ENCODE peak calls at places on chromosomes 2 and 18, in six cellular contexts. A is tibial artery, I is nephron progenitor cell, X is NB4, C is upper lobe of left lung, H is AG09309. B is an unnamed sample.

GRCh38 chr2:217225596-217225995 is 365.7 kb upstream of the TNP1 start:
- DNase-seq in C (no peak), X (no peak), A (no peak), H (no peak), I (no peak), B (no peak)

GRCh38 chr2:7109558-7109935 is 192.3 kb downstream of the RNF144A start:
- DNase-seq in A (no peak), X (no peak), I (no peak), C (peak), H (no peak), B (no peak)

GRCh38 chr18:74540689-74541421 is 6.6 kb downstream of the CNDP1 start:
- DNase-seq in I (no peak), A (no peak), X (no peak), H (no peak), C (no peak), B (no peak)

GRCh38 chr2:69490486-69490885 is 53.3 kb upstream of the NFU1 start:
- DNase-seq in I (no peak), C (no peak), X (no peak), H (no peak), A (no peak), B (no peak)

GRCh38 chr2:159108178-159108893 is 139.9 kb downstream of the TANC1 start:
- DNase-seq in X (no peak), C (no peak), I (no peak), A (no peak), H (no peak), B (peak)

GRCh38 chr2:109433486-109433885 is 180.3 kb downstream of the SEPTIN10 start:
- DNase-seq in I (no peak), C (no peak), H (no peak), X (no peak), A (no peak), B (no peak)

GRCh38 chr2:138294451-138294850 is 207.1 kb upstream of the SPOPL start:
- DNase-seq in C (no peak), H (no peak), I (no peak), X (no peak), A (no peak), B (no peak)

GRCh38 chr2:239075918-239076727 is 228.2 kb downstream of the TWIST2 start:
- DNase-seq in A (peak), I (no peak), X (no peak), C (peak), H (no peak), B (no peak)

GRCh38 chr2:147223553-147223952 is 621.3 kb upstream of the ACVR2A start:
- DNase-seq in C (no peak), H (no peak), I (no peak), A (no peak), X (no peak), B (no peak)

GRCh38 chr2:225100856-225101294 is 58.6 kb upstream of the DOCK10 start:
- DNase-seq in H (peak), A (no peak), C (no peak), I (no peak), X (no peak), B (no peak)

GRCh38 chr18:8397034-8397433 is 212.2 kb upstream of the RAB12 start:
- DNase-seq in C (no peak), X (no peak), A (no peak), I (no peak), H (no peak), B (no peak)

GRCh38 chr2:177610813-177611212 is 218.2 kb downstream of the AGPS start:
- DNase-seq in C (no peak), X (no peak), H (no peak), I (no peak), A (no peak), B (no peak)

GRCh38 chr2:118609138-118609537 is 238.3 kb downstream of the EN1 start:
- DNase-seq in A (no peak), H (no peak), C (no peak), I (no peak), X (no peak), B (no peak)

GRCh38 chr2:41914936-41915335 is 132.9 kb upstream of the PKDCC start:
- DNase-seq in H (no peak), A (no peak), X (no peak), C (no peak), I (no peak), B (no peak)

GRCh38 chr2:29749041-29749440 is 172.3 kb downstream of the ALK start:
- DNase-seq in A (no peak), C (no peak), I (no peak), H (no peak), X (no peak), B (no peak)

GRCh38 chr2:231716641-231717280 is 8.4 kb downstream of the PTMA start:
- DNase-seq in A (no peak), C (no peak), I (no peak), X (no peak), H (no peak), B (no peak)

GRCh38 chr2:237733677-237734300 is 64.8 kb upstream of the RBM44 start:
- DNase-seq in H (no peak), C (peak), X (no peak), A (no peak), I (no peak), B (no peak)

GRCh38 chr2:23940262-23940975 is at the start of gene UBXN2A:
- DNase-seq in A (peak), I (peak), H (no peak), C (peak), X (peak), B (peak)

GRCh38 chr18:58624011-58624410 is 4.9 kb downstream of the ALPK2 start:
- DNase-seq in H (peak), I (no peak), X (no peak), C (no peak), A (no peak), B (no peak)

GRCh38 chr2:203583696-203584095 is 48.6 kb upstream of the RAPH1 start:
- DNase-seq in H (no peak), X (no peak), A (no peak), C (no peak), I (no peak), B (no peak)

GRCh38 chr2:136005462-136006205 is 20.2 kb upstream of the DARS1 start:
- DNase-seq in A (no peak), H (no peak), I (no peak), X (no peak), C (no peak), B (no peak)

GRCh38 chr2:213101686-213102460 is 49.5 kb downstream of the IKZF2 start:
- DNase-seq in A (no peak), H (no peak), I (no peak), X (no peak), C (no peak), B (no peak)

GRCh38 chr2:180644709-180645108 is 335.7 kb upstream of the UBE2E3 start:
- DNase-seq in H (peak), X (no peak), C (no peak), I (no peak), A (no peak), B (no peak)

GRCh38 chr2:241099246-241099645 is 2.8 kb downstream of the MTERF4 start:
- DNase-seq in I (no peak), H (no peak), X (no peak), A (no peak), C (no peak), B (no peak)

GRCh38 chr2:119315241-119315925 is 51.3 kb downstream of the C2orf76 start:
- DNase-seq in C (no peak), H (no peak), X (no peak), A (no peak), I (no peak), B (no peak)

GRCh38 chr18:55381277-55381676 is 206.7 kb downstream of the TCF4 start:
- DNase-seq in H (peak), A (no peak), I (no peak), C (no peak), X (no peak), B (no peak)

GRCh38 chr2:167749641-167750040 is 497.8 kb downstream of the STK39 start:
- DNase-seq in I (no peak), H (no peak), A (no peak), C (no peak), X (no peak), B (no peak)

GRCh38 chr2:63066838-63067237 is 16.2 kb downstream of the OTX1 start:
- DNase-seq in H (no peak), A (no peak), C (no peak), I (no peak), X (no peak), B (no peak)

GRCh38 chr2:98460573-98461560 is 16.2 kb downstream of the INPP4A start:
- DNase-seq in A (no peak), H (no peak), X (peak), I (no peak), C (no peak), B (no peak)

GRCh38 chr2:233068762-233069418 is 8.7 kb downstream of the INPP5D start:
- DNase-seq in X (no peak), A (no peak), H (no peak), I (no peak), C (no peak), B (no peak)

GRCh38 chr2:168198476-168199192 is 48.8 kb downstream of the STK39 start:
- DNase-seq in X (no peak), A (no peak), C (no peak), H (peak), I (no peak), B (no peak)

GRCh38 chr2:63093512-63093911 is 42.9 kb downstream of the OTX1 start:
- DNase-seq in A (no peak), C (no peak), X (no peak), I (no peak), H (no peak), B (no peak)

GRCh38 chr2:46020416-46020815 is 276.8 kb upstream of the EPAS1 start:
- DNase-seq in C (no peak), X (no peak), I (no peak), A (no peak), H (no peak), B (no peak)

GRCh38 chr2:237278593-237278992 is 135.4 kb downstream of the COL6A3 start:
- DNase-seq in I (no peak), X (no peak), H (peak), A (peak), C (no peak), B (no peak)

GRCh38 chr18:75036941-75037516 is 171.9 kb downstream of the PTGR3 start:
- DNase-seq in I (no peak), A (no peak), H (no peak), C (no peak), X (no peak), B (no peak)

GRCh38 chr2:120750488-120751210 is 15.0 kb downstream of the GLI2 start:
- DNase-seq in H (no peak), C (peak), A (no peak), X (no peak), I (no peak), B (peak)

GRCh38 chr2:45964226-45964841 is 312.9 kb downstream of the PRKCE start:
- DNase-seq in A (peak), X (no peak), H (peak), C (no peak), I (no peak), B (no peak)

GRCh38 chr2:27191107-27191829 is 20.6 kb upstream of the ATRAID start:
- DNase-seq in C (no peak), A (peak), I (peak), H (no peak), X (peak), B (no peak)
- TF ChIP-seq CTCF in C (peak), A (peak), I (peak), H (peak), X (peak), B (peak)

GRCh38 chr2:85438291-85439110 is 20.0 kb downstream of the SH2D6 start:
- DNase-seq in A (no peak), X (peak), H (no peak), I (no peak), C (peak), B (no peak)
- TF ChIP-seq CTCF in A (no peak), X (no peak), H (no peak), I (no peak), C (no peak), B (no peak)

DNA sequence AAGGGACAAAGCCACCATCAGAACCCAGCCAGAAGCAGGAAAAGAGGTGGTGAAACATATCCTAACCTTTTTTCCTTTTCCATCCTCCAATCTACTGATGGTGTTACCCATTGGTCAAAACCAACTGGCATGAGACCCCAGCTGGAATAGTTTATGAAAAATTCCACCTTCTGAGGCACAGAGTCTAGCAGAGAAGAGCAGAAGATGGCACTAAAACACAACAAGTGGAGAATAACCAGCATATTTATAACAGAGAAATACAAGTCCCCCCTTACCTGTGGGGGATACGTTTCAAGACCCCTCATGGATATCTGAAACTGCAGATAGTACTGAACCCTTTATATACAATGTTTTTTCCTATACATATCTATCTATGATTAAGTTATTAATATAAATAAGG is 4.9 kb upstream of the INPP1 start:
- DNase-seq in A (no peak), I (no peak), X (no peak), C (no peak), H (no peak), B (no peak)
- TF ChIP-seq CTCF in A (no peak), I (no peak), X (no peak), C (no peak), H (no peak), B (no peak)

GRCh38 chr2:226795281-226796011 is 4.2 kb downstream of the IRS1 start:
- DNase-seq in X (no peak), A (peak), H (no peak), C (peak), I (peak), B (no peak)
- TF ChIP-seq CTCF in X (no peak), A (no peak), H (peak), C (no peak), I (no peak), B (no peak)

GRCh38 chr18:79355433-79356335 is 40.0 kb upstream of the NFATC1 start:
- DNase-seq in H (no peak), X (no peak), C (peak), I (no peak), A (no peak), B (no peak)

GRCh38 chr18:79356435-79356834 is 39.3 kb upstream of the NFATC1 start:
- DNase-seq in H (no peak), C (no peak), X (no peak), A (no peak), I (no peak), B (no peak)

GRCh38 chr18:79361766-79362522 is 33.8 kb upstream of the NFATC1 start:
- DNase-seq in C (no peak), H (no peak), I (no peak), A (no peak), X (no peak), B (no peak)

GRCh38 chr18:79365701-79366100 is 30.0 kb upstream of the NFATC1 start:
- DNase-seq in H (no peak), C (no peak), I (no peak), X (no peak), A (no peak), B (no peak)

DNA sequence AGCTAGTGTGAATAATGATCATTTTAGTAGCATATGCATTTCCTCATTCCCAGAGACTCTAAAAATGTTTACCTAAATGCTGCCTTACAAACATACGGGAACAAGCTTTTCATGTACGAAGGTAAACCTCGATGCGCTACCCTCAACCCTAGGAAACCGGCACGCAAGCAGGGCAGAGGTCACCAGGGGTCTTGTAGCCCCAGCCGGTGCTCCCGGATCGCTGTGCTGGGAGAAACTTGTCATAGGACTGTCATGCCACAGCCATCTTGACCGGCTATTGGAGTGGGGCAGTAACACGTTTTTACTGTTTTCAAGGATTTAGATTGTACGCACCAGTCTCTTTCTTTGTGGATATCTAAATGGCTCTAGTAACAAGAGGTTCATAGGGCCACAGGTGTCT is 34.8 kb upstream of the NFATC1 start:
- DNase-seq in X (no peak), C (no peak), I (no peak), H (no peak), A (no peak), B (no peak)
- TF ChIP-seq CTCF in X (no peak), C (no peak), I (no peak), H (no peak), A (no peak), B (no peak)

DNA sequence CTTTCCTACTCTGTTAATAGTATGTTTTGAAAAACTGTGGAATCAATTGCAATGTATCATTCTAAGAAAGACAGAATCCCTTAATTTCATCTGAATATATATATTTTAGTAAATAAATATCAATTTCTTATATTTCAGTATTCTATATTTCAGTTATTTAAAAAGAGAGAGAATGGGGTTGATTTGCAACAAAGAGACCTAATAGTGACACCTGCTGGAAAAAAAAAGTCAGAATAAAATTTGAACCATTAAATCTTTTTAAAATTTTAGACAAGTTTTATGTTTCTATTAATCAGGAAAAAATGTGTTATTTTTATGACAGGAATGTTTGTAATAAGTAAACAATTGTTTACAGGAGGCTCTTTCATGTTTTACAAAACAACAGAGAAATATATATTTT is 20.7 kb upstream of the CCNT2 start:
- DNase-seq in H (no peak), C (no peak), I (no peak), X (peak), A (no peak), B (no peak)
- TF ChIP-seq CTCF in H (peak), C (no peak), I (peak), X (no peak), A (no peak), B (peak)

DNA sequence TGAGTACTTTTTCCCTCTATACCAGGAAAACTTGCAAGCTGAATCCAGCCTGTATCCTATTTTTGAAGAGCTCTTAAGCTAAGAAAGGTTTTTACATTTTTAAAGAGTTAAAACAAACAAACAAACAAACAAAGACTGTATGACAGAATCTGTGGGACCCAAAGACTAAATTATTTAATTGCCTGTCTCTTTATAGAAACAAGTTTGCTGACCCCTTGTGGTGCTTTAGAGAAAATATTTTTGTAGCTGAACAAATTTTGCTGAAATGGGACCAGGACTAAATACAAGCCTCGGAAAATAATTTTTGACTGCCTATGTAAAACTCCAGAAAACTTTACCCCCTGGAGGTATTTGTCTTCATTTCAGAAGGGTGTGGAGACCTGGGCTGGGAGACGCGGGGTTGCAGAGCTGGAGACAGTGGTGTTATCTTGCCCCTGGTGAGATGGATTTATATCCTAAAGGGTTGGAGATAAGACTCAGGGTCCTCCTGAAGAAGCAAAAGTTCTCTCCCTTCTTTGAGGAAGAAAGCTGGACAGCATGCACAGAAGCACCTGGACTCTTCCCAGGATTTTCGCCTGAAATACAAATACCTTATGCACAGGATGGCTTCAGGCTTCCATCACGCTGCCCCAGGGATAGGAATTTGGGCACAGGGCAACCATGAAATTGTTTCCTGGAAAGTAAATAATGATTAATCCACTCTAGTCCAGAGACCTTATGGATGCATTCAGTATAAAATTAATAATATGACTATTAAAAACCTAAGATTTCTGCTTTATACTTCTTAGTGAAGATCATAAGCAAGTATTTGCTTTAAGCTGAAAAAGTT is 54.3 kb downstream of the TMX3 start:
- DNase-seq in I (no peak), A (no peak), X (peak), C (no peak), H (peak), B (no peak)
- TF ChIP-seq CTCF in I (peak), A (peak), X (peak), C (peak), H (peak), B (peak)

DNA sequence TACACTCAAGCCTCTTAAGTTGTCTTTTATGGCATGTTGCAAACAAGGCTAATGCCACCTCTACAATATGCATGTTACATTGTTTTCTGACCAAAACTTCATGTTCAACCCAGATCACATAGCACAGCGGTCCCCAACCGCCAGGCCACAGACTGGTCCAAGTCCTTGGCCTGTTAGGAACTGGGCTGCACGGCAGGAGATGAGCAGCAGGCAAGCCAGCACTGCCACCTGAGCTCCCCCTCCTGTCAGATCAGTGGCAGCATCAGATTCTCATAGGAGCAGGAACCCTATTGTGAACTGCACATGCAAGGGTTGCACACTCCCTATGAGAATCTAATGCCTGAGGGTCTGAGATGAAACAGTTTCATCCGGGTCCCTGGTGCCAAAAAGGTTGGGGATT is 324.8 kb upstream of the CHAC2 start:
- DNase-seq in X (no peak), H (no peak), I (peak), C (peak), A (no peak), B (no peak)
- TF ChIP-seq CTCF in X (no peak), H (no peak), I (peak), C (no peak), A (no peak), B (peak)

GRCh38 chr2:3185256-3185655 is 192.4 kb downstream of the EIPR1 start:
- DNase-seq in C (no peak), X (no peak), H (no peak), A (no peak), I (no peak), B (no peak)
- TF ChIP-seq CTCF in C (no peak), X (no peak), H (no peak), A (no peak), I (no peak), B (no peak)